ENCODE peak calls at places on chromosomes 2 and 18, in nine cellular contexts. C, Q, N, W, V, Y, T, A and K are unnamed samples.

GRCh38 chr2:62471816-62472215 is 34.2 kb downstream of the TMEM17 start:
- DNase-seq in C (no peak), Q (no peak), N (no peak), W (no peak), V (no peak), Y (no peak), T (no peak), A (no peak), K (no peak)

GRCh38 chr2:96550787-96551604 is 14.4 kb downstream of the ARID5A start:
- DNase-seq in C (no peak), Q (no peak), N (no peak), W (no peak), V (no peak), Y (no peak), T (no peak), A (no peak), K (no peak)

GRCh38 chr2:72665448-72665847 is 160.4 kb downstream of the EXOC6B start:
- DNase-seq in C (no peak), Q (no peak), N (no peak), W (no peak), V (no peak), Y (no peak), T (no peak), A (no peak), K (no peak)

GRCh38 chr2:11354363-11355154 is 10.1 kb upstream of the ROCK2 start:
- DNase-seq in C (no peak), Q (no peak), N (no peak), W (no peak), V (no peak), Y (no peak), T (no peak), A (no peak), K (no peak)

GRCh38 chr2:127371037-127371436 is 16.7 kb downstream of the MAP3K2 start:
- DNase-seq in C (no peak), Q (no peak), N (no peak), W (no peak), V (no peak), Y (no peak), T (no peak), A (no peak), K (no peak)

GRCh38 chr2:55490554-55490953 is 29.0 kb upstream of the CFAP36 start:
- DNase-seq in C (no peak), Q (no peak), N (no peak), W (no peak), V (peak), Y (peak), T (no peak), A (no peak), K (no peak)

GRCh38 chr2:157184161-157184910 is 73.2 kb upstream of the GALNT5 start:
- DNase-seq in C (no peak), Q (no peak), N (no peak), W (no peak), V (no peak), Y (no peak), T (no peak), A (no peak), K (no peak)

GRCh38 chr2:241542278-241542605 is 16.3 kb upstream of the BOK start:
- DNase-seq in C (no peak), Q (no peak), N (no peak), W (no peak), V (no peak), Y (no peak), T (no peak), A (no peak), K (no peak)

GRCh38 chr18:63090334-63090733 is 229.2 kb downstream of the BCL2 start:
- DNase-seq in C (no peak), Q (no peak), N (no peak), W (no peak), V (no peak), Y (no peak), T (no peak), A (no peak), K (no peak)

GRCh38 chr2:189849550-189849949 is 65.3 kb downstream of the PMS1 start:
- DNase-seq in C (no peak), Q (no peak), N (no peak), W (no peak), V (no peak), Y (no peak), T (no peak), A (no peak), K (no peak)

GRCh38 chr2:138829326-138829725 is 49.1 kb upstream of the NXPH2 start:
- DNase-seq in C (peak), Q (peak), N (no peak), W (no peak), V (no peak), Y (no peak), T (no peak), A (no peak), K (no peak)

GRCh38 chr2:136238552-136239346 is 120.8 kb upstream of the CXCR4 start:
- DNase-seq in C (peak), Q (no peak), N (peak), W (no peak), V (no peak), Y (no peak), T (no peak), A (no peak), K (no peak)

GRCh38 chr2:8197825-8198224 is 484.0 kb upstream of the ID2 start:
- DNase-seq in C (no peak), Q (no peak), N (no peak), W (no peak), V (no peak), Y (no peak), T (no peak), A (no peak), K (no peak)

GRCh38 chr2:183935005-183935404 is 663.3 kb upstream of the ZNF804A start:
- DNase-seq in C (no peak), Q (no peak), N (no peak), W (no peak), V (no peak), Y (no peak), T (no peak), A (no peak), K (no peak)

GRCh38 chr18:2716394-2717326 is 61.1 kb downstream of the SMCHD1 start:
- DNase-seq in C (no peak), Q (no peak), N (no peak), W (no peak), V (no peak), Y (no peak), T (no peak), A (no peak), K (no peak)

GRCh38 chr18:46433121-46433826 is 223.7 kb downstream of the LOXHD1 start:
- DNase-seq in C (no peak), Q (peak), N (no peak), W (no peak), V (no peak), Y (no peak), T (no peak), A (no peak), K (no peak)